ENCODE peak calls at places on chromosomes 6 and 20, in nine cellular contexts. X is posterior cingulate gyrus, R is NCI-H2171 treated with DMSO at 0.1 percent for 48 hours, Q is AG08395, H is mesothelial cell of epicardium, W is left lung, M is substantia nigra, A is T-helper 2 cell, Y is PC-3. K is an unnamed sample.

GRCh38 chr6:30542404-30542725 is 13.9 kb downstream of the GNL1 start:
- DNase-seq in Q (no peak), W (no peak), M (no peak), X (no peak), R (no peak), H (no peak), Y (no peak), A (no peak), K (no peak)

GRCh38 chr20:17676942-17677341 is 5.1 kb downstream of the RRBP1 start:
- DNase-seq in A (no peak), M (no peak), Q (no peak), W (no peak), R (no peak), X (no peak), H (no peak), Y (no peak), K (no peak)

GRCh38 chr6:166304106-166304505 is 4.1 kb downstream of the PRR18 start:
- DNase-seq in R (no peak), M (no peak), Q (no peak), Y (no peak), A (no peak), X (no peak), W (no peak), H (no peak), K (no peak)

GRCh38 chr20:50691585-50692552 is 527 bp upstream of the RIPOR3 start:
- DNase-seq in Y (no peak), X (no peak), H (no peak), R (no peak), W (no peak), A (no peak), M (no peak), Q (no peak), K (no peak)

GRCh38 chr6:163635731-163636344 is 221.3 kb downstream of the QKI start:
- DNase-seq in X (no peak), Y (no peak), W (no peak), R (no peak), Q (no peak), H (no peak), A (no peak), M (no peak), K (no peak)

GRCh38 chr6:13711384-13711725 is 280 bp downstream of the RANBP9 start:
- DNase-seq in W (peak; percentile 94), R (peak; percentile 79), A (peak; percentile 52), H (peak; percentile 27), M (no peak), Y (no peak), X (peak; percentile 88), Q (no peak), K (no peak)

GRCh38 chr6:44022296-44022661 is 105.0 kb downstream of the MRPL14 start:
- DNase-seq in Q (no peak), M (no peak), H (no peak), A (no peak), R (no peak), X (no peak), W (no peak), Y (peak; percentile 58), K (no peak)

GRCh38 chr6:124010574-124010973 is 206.9 kb downstream of the NKAIN2 start:
- DNase-seq in Y (no peak), W (no peak), Q (no peak), R (no peak), M (no peak), X (no peak), H (no peak), A (no peak), K (no peak)

GRCh38 chr20:12554416-12554815 is 454.4 kb upstream of the SPTLC3 start:
- DNase-seq in A (no peak), Q (no peak), X (no peak), R (no peak), H (no peak), Y (peak; percentile 19), M (no peak), W (no peak), K (no peak)

GRCh38 chr6:170423814-170424633 is 117.5 kb downstream of the FAM120B start:
- DNase-seq in H (no peak), Y (no peak), X (no peak), M (no peak), Q (no peak), W (peak; percentile 51), A (no peak), R (no peak), K (no peak)

GRCh38 chr20:52684911-52685310 is 287.2 kb upstream of the TSHZ2 start:
- DNase-seq in Q (peak; percentile 4), H (no peak), A (no peak), M (no peak), W (no peak), X (no peak), Y (no peak), R (no peak), K (no peak)

GRCh38 chr6:20085817-20086216 is 126.5 kb downstream of the MBOAT1 start:
- DNase-seq in M (no peak), W (no peak), Y (peak; percentile 63), Q (no peak), A (no peak), R (no peak), X (no peak), H (no peak), K (no peak)

GRCh38 chr6:128632131-128632530 is 111.7 kb upstream of the PTPRK start:
- DNase-seq in M (no peak), Q (no peak), H (no peak), A (no peak), R (no peak), W (no peak), X (no peak), Y (peak; percentile 93), K (no peak)

GRCh38 chr20:38057351-38057972 is 23.9 kb downstream of the RPRD1B start:
- DNase-seq in R (peak; percentile 52), Q (peak; percentile 82), H (peak; percentile 73), Y (peak; percentile 90), A (peak; percentile 68), M (peak; percentile 51), W (peak; percentile 91), X (peak; percentile 94), K (no peak)

GRCh38 chr20:46828471-46828870 is 66.2 kb upstream of the EYA2 start:
- DNase-seq in X (no peak), R (no peak), Q (peak; percentile 75), M (no peak), Y (peak; percentile 59), A (no peak), H (no peak), W (no peak), K (no peak)

GRCh38 chr20:20399705-20400104 is 31.8 kb downstream of the INSM1 start:
- DNase-seq in W (no peak), A (no peak), X (no peak), R (no peak), H (no peak), Y (no peak), Q (no peak), M (no peak), K (no peak)

GRCh38 chr20:2109425-2110210 is 8.0 kb downstream of the STK35 start:
- DNase-seq in X (no peak), W (no peak), R (no peak), A (no peak), Y (no peak), H (no peak), M (peak; percentile 17), Q (no peak), K (no peak)

GRCh38 chr6:35544748-35545361 is 32.2 kb upstream of the TULP1 start:
- DNase-seq in W (no peak), H (no peak), A (no peak), X (no peak), M (no peak), Y (peak; percentile 53), Q (no peak), R (no peak), K (no peak)

GRCh38 chr6:119791746-119792145 is 442.2 kb upstream of the MAN1A1 start:
- DNase-seq in H (no peak), R (no peak), W (no peak), X (no peak), A (no peak), Y (peak; percentile 20), M (no peak), Q (no peak), K (no peak)

GRCh38 chr6:138986578-138986977 is 1.5 kb downstream of the REPS1 start:
- DNase-seq in R (no peak), W (no peak), M (no peak), Y (peak; percentile 31), H (no peak), A (no peak), X (no peak), Q (no peak), K (no peak)

GRCh38 chr6:33073431-33073871 is at the start of gene HLA-DPA1:
- DNase-seq in R (no peak), A (no peak), X (no peak), W (no peak), Q (peak; percentile 66), H (no peak), M (no peak), Y (peak; percentile 40), K (no peak)

GRCh38 chr20:2545594-2545993 is 9.2 kb downstream of the TMC2 start:
- DNase-seq in W (no peak), M (no peak), Y (no peak), A (no peak), Q (no peak), H (no peak), X (no peak), R (no peak), K (no peak)

K was measured in smooth muscle cell of the brain vasculature.